ENCODE peak calls at places on chromosomes 6 and 20, in seven cellular contexts. One of them, this sample, is unnamed.

GRCh38 chr20:45935416-45936046 is 1.0 kb downstream of the PCIF1 start:
- DNase-seq in heart left ventricle: no peak
- DNase-seq in mucosa of descending colon: no peak
- DNase-seq in aorta: no peak
- DNase-seq in adrenal gland: no peak
- DNase-seq in AG04450: no peak
- DNase-seq in IMR-90: peak
- DNase-seq in this sample: no peak

GRCh38 chr6:101747160-101747559 is 353.7 kb downstream of the GRIK2 start:
- DNase-seq in adrenal gland: no peak
- DNase-seq in heart left ventricle: no peak
- DNase-seq in IMR-90: no peak
- DNase-seq in aorta: no peak
- DNase-seq in mucosa of descending colon: no peak
- DNase-seq in AG04450: no peak
- DNase-seq in this sample: no peak

GRCh38 chr6:80174931-80175572 is 68.6 kb downstream of the BCKDHB start:
- DNase-seq in adrenal gland: no peak
- DNase-seq in AG04450: no peak
- DNase-seq in mucosa of descending colon: no peak
- DNase-seq in aorta: no peak
- DNase-seq in heart left ventricle: no peak
- DNase-seq in IMR-90: peak
- DNase-seq in this sample: no peak

GRCh38 chr20:62172666-62173065 is 10.2 kb upstream of the MTG2 start:
- DNase-seq in adrenal gland: no peak
- DNase-seq in AG04450: no peak
- DNase-seq in heart left ventricle: no peak
- DNase-seq in IMR-90: no peak
- DNase-seq in mucosa of descending colon: peak
- DNase-seq in aorta: no peak
- DNase-seq in this sample: no peak

GRCh38 chr6:151044465-151045441 is 179.3 kb downstream of the MTHFD1L start:
- DNase-seq in heart left ventricle: peak
- DNase-seq in mucosa of descending colon: peak
- DNase-seq in adrenal gland: no peak
- DNase-seq in IMR-90: peak
- DNase-seq in AG04450: peak
- DNase-seq in aorta: peak
- DNase-seq in this sample: peak

GRCh38 chr6:108948252-108948651 is 100.0 kb downstream of the ARMC2 start:
- DNase-seq in aorta: peak
- DNase-seq in adrenal gland: no peak
- DNase-seq in mucosa of descending colon: no peak
- DNase-seq in AG04450: no peak
- DNase-seq in heart left ventricle: peak
- DNase-seq in IMR-90: no peak
- DNase-seq in this sample: no peak

GRCh38 chr6:116278853-116279231 is 888 bp downstream of the TSPYL1 start:
- DNase-seq in IMR-90: peak
- DNase-seq in aorta: peak
- DNase-seq in heart left ventricle: peak
- DNase-seq in adrenal gland: peak
- DNase-seq in AG04450: no peak
- DNase-seq in mucosa of descending colon: peak
- DNase-seq in this sample: no peak

GRCh38 chr20:60255426-60255825 is 297.2 kb downstream of the CDH26 start:
- DNase-seq in heart left ventricle: no peak
- DNase-seq in IMR-90: no peak
- DNase-seq in aorta: no peak
- DNase-seq in mucosa of descending colon: no peak
- DNase-seq in AG04450: no peak
- DNase-seq in adrenal gland: peak
- DNase-seq in this sample: no peak

GRCh38 chr6:64301307-64302236 is 666.0 kb downstream of the PHF3 start:
- DNase-seq in aorta: no peak
- DNase-seq in AG04450: no peak
- DNase-seq in IMR-90: no peak
- DNase-seq in adrenal gland: no peak
- DNase-seq in mucosa of descending colon: no peak
- DNase-seq in heart left ventricle: no peak
- DNase-seq in this sample: no peak

GRCh38 chr20:57743450-57744095 is 33.8 kb upstream of the PMEPA1 start:
- DNase-seq in aorta: no peak
- DNase-seq in adrenal gland: no peak
- DNase-seq in IMR-90: no peak
- DNase-seq in heart left ventricle: no peak
- DNase-seq in mucosa of descending colon: peak
- DNase-seq in AG04450: no peak
- DNase-seq in this sample: no peak

GRCh38 chr20:7841967-7842301 is 98.3 kb downstream of the HAO1 start:
- DNase-seq in IMR-90: peak
- DNase-seq in heart left ventricle: peak
- DNase-seq in adrenal gland: no peak
- DNase-seq in mucosa of descending colon: no peak
- DNase-seq in aorta: peak
- DNase-seq in AG04450: peak
- DNase-seq in this sample: no peak

GRCh38 chr6:20564777-20565176 is 30.5 kb downstream of the CDKAL1 start:
- DNase-seq in AG04450: no peak
- DNase-seq in IMR-90: peak
- DNase-seq in aorta: no peak
- DNase-seq in adrenal gland: no peak
- DNase-seq in heart left ventricle: no peak
- DNase-seq in mucosa of descending colon: no peak
- DNase-seq in this sample: no peak

GRCh38 chr6:170269873-170270541 is 20.9 kb downstream of the DLL1 start:
- DNase-seq in adrenal gland: no peak
- DNase-seq in AG04450: no peak
- DNase-seq in aorta: peak
- DNase-seq in mucosa of descending colon: peak
- DNase-seq in IMR-90: peak
- DNase-seq in heart left ventricle: no peak
- DNase-seq in this sample: peak

GRCh38 chr6:11072080-11072479 is 21.6 kb upstream of the SMIM13 start:
- DNase-seq in IMR-90: no peak
- DNase-seq in mucosa of descending colon: no peak
- DNase-seq in heart left ventricle: no peak
- DNase-seq in aorta: no peak
- DNase-seq in adrenal gland: no peak
- DNase-seq in AG04450: no peak
- DNase-seq in this sample: no peak

GRCh38 chr20:44596876-44597275 is 14.5 kb downstream of the PKIG start:
- DNase-seq in aorta: no peak
- DNase-seq in adrenal gland: no peak
- DNase-seq in mucosa of descending colon: no peak
- DNase-seq in IMR-90: no peak
- DNase-seq in heart left ventricle: no peak
- DNase-seq in AG04450: no peak
- DNase-seq in this sample: no peak
- H3K4me3 ChIP-seq in aorta: no peak
- H3K4me3 ChIP-seq in adrenal gland: no peak
- H3K4me3 ChIP-seq in mucosa of descending colon: no peak
- H3K4me3 ChIP-seq in IMR-90: no peak
- H3K4me3 ChIP-seq in heart left ventricle: no peak
- H3K4me3 ChIP-seq in AG04450: no peak
- H3K4me3 ChIP-seq in this sample: no peak

DNA sequence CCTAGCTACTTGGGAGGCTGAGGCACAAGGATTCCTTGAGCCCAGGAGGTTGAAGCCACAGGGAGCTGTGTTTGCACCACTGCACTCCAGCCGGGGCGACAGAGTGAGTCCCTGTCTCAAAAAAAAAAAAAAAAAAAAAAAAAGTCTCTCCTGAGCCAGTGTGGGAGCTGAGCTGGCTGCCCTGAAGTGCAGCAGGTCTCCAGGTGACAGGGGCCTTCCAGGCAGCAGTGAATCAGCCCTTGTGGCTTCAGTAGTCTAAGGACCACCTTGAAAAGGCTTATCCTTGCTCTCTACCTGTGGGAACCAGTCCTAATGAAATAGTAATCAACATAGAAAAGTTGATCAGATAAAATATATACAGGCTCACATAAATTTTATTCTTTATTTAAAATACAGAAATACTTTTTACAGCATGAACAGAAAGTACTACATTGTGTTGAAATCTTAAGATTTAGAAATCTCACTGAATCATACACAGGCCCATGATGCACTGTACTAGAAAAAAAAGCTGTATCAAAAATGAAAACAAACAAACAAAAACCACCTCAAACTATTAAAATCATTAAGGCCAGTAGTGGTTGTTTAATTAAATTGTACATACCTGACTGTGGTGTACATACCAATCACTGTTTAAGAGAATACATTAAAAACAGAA is 128.9 kb downstream of the SCML4 start:
- DNase-seq in heart left ventricle: no peak
- DNase-seq in AG04450: no peak
- DNase-seq in adrenal gland: no peak
- DNase-seq in aorta: no peak
- DNase-seq in IMR-90: peak
- DNase-seq in mucosa of descending colon: no peak
- DNase-seq in this sample: no peak
- H3K4me3 ChIP-seq in heart left ventricle: no peak
- H3K4me3 ChIP-seq in AG04450: no peak
- H3K4me3 ChIP-seq in adrenal gland: no peak
- H3K4me3 ChIP-seq in aorta: no peak
- H3K4me3 ChIP-seq in IMR-90: no peak
- H3K4me3 ChIP-seq in mucosa of descending colon: no peak
- H3K4me3 ChIP-seq in this sample: no peak

GRCh38 chr6:100462990-100463684 is 1.6 kb downstream of the SIM1 start:
- DNase-seq in AG04450: no peak
- DNase-seq in aorta: no peak
- DNase-seq in IMR-90: no peak
- DNase-seq in heart left ventricle: no peak
- DNase-seq in adrenal gland: no peak
- DNase-seq in mucosa of descending colon: no peak
- DNase-seq in this sample: no peak

GRCh38 chr6:100462396-100462795 is 2.3 kb downstream of the SIM1 start:
- DNase-seq in IMR-90: no peak
- DNase-seq in aorta: no peak
- DNase-seq in mucosa of descending colon: no peak
- DNase-seq in AG04450: no peak
- DNase-seq in adrenal gland: no peak
- DNase-seq in heart left ventricle: no peak
- DNase-seq in this sample: no peak

GRCh38 chr6:100461273-100461919 is 3.3 kb downstream of the SIM1 start:
- DNase-seq in adrenal gland: no peak
- DNase-seq in heart left ventricle: no peak
- DNase-seq in AG04450: no peak
- DNase-seq in mucosa of descending colon: no peak
- DNase-seq in IMR-90: no peak
- DNase-seq in aorta: no peak
- DNase-seq in this sample: no peak

GRCh38 chr6:100460650-100461204 is 4.0 kb downstream of the SIM1 start:
- DNase-seq in AG04450: no peak
- DNase-seq in aorta: no peak
- DNase-seq in heart left ventricle: no peak
- DNase-seq in IMR-90: no peak
- DNase-seq in mucosa of descending colon: no peak
- DNase-seq in adrenal gland: no peak
- DNase-seq in this sample: no peak

DNA sequence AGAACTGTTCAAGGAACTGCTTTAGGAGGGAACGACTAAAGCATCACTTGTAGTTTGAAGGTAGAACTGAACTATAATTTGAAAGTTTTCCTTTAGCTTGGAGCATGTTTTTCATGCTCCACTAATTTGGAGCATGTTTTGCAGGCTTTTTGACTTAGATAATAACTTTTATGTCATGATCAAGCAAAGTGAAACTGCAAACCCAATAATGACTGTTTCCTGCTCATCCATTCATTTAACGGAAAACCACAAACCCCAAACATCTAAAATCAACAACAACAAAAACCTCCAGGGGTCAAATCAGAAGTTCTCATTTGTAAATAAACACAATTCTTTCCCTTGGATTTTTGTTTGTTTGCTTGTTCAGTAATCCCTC is 2.8 kb downstream of the SIM1 start:
- DNase-seq in adrenal gland: no peak
- DNase-seq in IMR-90: no peak
- DNase-seq in AG04450: no peak
- DNase-seq in aorta: no peak
- DNase-seq in heart left ventricle: no peak
- DNase-seq in mucosa of descending colon: no peak
- DNase-seq in this sample: no peak
- H3K4me3 ChIP-seq in adrenal gland: no peak
- H3K4me3 ChIP-seq in IMR-90: no peak
- H3K4me3 ChIP-seq in AG04450: no peak
- H3K4me3 ChIP-seq in aorta: no peak
- H3K4me3 ChIP-seq in heart left ventricle: no peak
- H3K4me3 ChIP-seq in mucosa of descending colon: no peak
- H3K4me3 ChIP-seq in this sample: no peak

GRCh38 chr20:50337521-50338466 is 147.2 kb downstream of the CEBPB start:
- DNase-seq in aorta: no peak
- DNase-seq in IMR-90: no peak
- DNase-seq in AG04450: no peak
- DNase-seq in heart left ventricle: no peak
- DNase-seq in adrenal gland: no peak
- DNase-seq in mucosa of descending colon: no peak
- DNase-seq in this sample: no peak

GRCh38 chr20:50341050-50341449 is 150.4 kb downstream of the CEBPB start:
- DNase-seq in IMR-90: no peak
- DNase-seq in adrenal gland: no peak
- DNase-seq in heart left ventricle: no peak
- DNase-seq in aorta: no peak
- DNase-seq in AG04450: no peak
- DNase-seq in mucosa of descending colon: no peak
- DNase-seq in this sample: no peak

GRCh38 chr20:50338479-50339195 is 148.0 kb downstream of the CEBPB start:
- DNase-seq in adrenal gland: peak
- DNase-seq in heart left ventricle: no peak
- DNase-seq in aorta: no peak
- DNase-seq in IMR-90: peak
- DNase-seq in AG04450: no peak
- DNase-seq in mucosa of descending colon: no peak
- DNase-seq in this sample: no peak

GRCh38 chr20:50340586-50340985 is 150.0 kb downstream of the CEBPB start:
- DNase-seq in adrenal gland: no peak
- DNase-seq in IMR-90: no peak
- DNase-seq in AG04450: no peak
- DNase-seq in mucosa of descending colon: no peak
- DNase-seq in aorta: no peak
- DNase-seq in heart left ventricle: no peak
- DNase-seq in this sample: no peak

DNA sequence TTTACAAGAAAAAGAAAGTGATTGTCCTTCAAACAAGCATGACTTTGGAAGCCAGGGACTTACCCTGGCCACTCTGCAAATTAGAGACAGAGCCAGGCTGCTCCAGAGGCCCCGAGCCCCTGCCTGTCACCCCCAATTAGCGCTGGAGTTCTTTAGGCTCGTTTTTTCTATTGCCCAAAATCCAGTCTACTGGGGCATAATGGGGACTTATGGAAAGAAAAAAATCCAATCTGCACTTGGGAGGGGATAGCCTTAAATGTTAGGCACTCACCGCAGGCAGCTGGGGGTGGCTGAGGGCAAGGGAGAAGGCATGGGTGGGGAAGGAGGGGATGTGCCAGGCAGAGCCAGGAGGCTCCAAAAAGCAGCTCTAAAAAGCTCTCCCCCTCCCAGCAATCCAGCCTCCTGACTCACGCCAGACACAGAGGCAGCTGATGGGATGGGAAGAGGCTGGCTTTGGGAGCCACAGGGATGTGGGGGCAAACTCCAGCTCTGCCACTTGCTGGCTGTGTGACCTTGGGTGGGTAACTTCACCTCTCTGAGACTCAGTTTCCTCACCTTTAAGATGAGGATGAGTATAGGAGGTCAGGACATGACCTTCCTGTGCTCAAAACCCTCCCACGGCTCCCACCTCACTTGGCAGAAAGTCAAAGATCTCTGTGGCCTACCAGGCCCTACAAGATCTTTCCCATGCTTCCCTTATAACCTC is 148.7 kb downstream of the CEBPB start:
- DNase-seq in aorta: no peak
- DNase-seq in AG04450: no peak
- DNase-seq in mucosa of descending colon: no peak
- DNase-seq in adrenal gland: peak
- DNase-seq in IMR-90: peak
- DNase-seq in heart left ventricle: no peak
- DNase-seq in this sample: no peak
- H3K4me3 ChIP-seq in aorta: no peak
- H3K4me3 ChIP-seq in AG04450: no peak
- H3K4me3 ChIP-seq in mucosa of descending colon: no peak
- H3K4me3 ChIP-seq in adrenal gland: peak
- H3K4me3 ChIP-seq in IMR-90: no peak
- H3K4me3 ChIP-seq in heart left ventricle: peak
- H3K4me3 ChIP-seq in this sample: no peak